ENCODE peak calls at places on chromosome 6, in seven cellular contexts. J is SK-N-SH, Y is GM23338, M is neural progenitor cell, T is OCI-LY7, D is HCT116, O is hepatocyte. G is an unnamed sample.

GRCh38 chr6:44263357-44264100 is 1.8 kb downstream of the NFKBIE start:
- DNase-seq in M (no peak), Y (peak), T (peak), J (no peak), O (peak), D (no peak), G (no peak)

GRCh38 chr6:170052991-170053821 is 237.7 kb downstream of the DLL1 start:
- DNase-seq in D (no peak), T (no peak), O (no peak), M (no peak), Y (no peak), J (no peak), G (no peak)

GRCh38 chr6:168247456-168248147 is 72.0 kb downstream of the DACT2 start:
- DNase-seq in Y (no peak), O (peak), D (no peak), M (no peak), T (no peak), J (peak), G (peak)

GRCh38 chr6:15413558-15414257 is 167.8 kb downstream of the JARID2 start:
- DNase-seq in J (no peak), D (no peak), M (no peak), T (no peak), O (no peak), Y (no peak), G (no peak)

GRCh38 chr6:27592481-27593199 is 119.7 kb upstream of the ZNF184 start:
- DNase-seq in D (no peak), Y (peak), J (no peak), O (peak), T (peak), M (peak), G (peak)

GRCh38 chr6:150617496-150618460 is 18.1 kb downstream of the PLEKHG1 start:
- DNase-seq in Y (no peak), J (no peak), D (no peak), M (peak), T (no peak), O (peak), G (no peak)

GRCh38 chr6:144710207-144710606 is 425.1 kb downstream of the UTRN start:
- DNase-seq in M (no peak), Y (no peak), J (no peak), D (no peak), O (no peak), T (no peak), G (peak)

GRCh38 chr6:134719850-134720249 is 230.1 kb downstream of the ALDH8A1 start:
- DNase-seq in Y (no peak), O (no peak), M (no peak), T (no peak), D (no peak), J (peak), G (no peak)

GRCh38 chr6:3314176-3314575 is 55.4 kb downstream of the PSMG4 start:
- DNase-seq in Y (no peak), T (no peak), J (no peak), D (no peak), M (no peak), O (no peak), G (no peak)

GRCh38 chr6:130326496-130326895 is 39.3 kb upstream of the TMEM200A start:
- DNase-seq in D (no peak), M (no peak), Y (no peak), J (no peak), O (no peak), T (no peak), G (no peak)

DNA sequence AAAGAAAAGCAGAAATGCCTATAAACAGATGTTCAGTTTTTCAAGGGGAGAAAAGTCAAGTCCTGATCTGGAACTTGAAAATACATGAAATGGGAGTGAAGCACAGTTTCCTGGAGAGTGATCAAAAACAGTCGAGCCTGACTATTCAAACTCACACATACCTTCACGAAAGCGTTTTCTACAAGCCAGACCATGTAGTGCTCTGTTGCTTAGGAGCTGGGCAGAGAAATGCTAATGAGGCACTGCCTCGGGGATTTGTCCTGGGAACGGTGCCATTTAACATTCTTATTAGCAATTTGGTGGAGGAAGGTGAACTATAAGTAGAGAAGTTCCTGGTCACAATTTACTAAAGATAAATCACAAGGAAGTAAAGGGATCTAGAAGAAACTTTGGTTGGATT is 5.9 kb downstream of the NHSL1 start:
- DNase-seq in Y (peak), O (peak), J (no peak), T (no peak), D (no peak), M (peak), G (peak)
- H3K4me2 ChIP-seq in Y (peak), O (peak), J (no peak), T (no peak), D (no peak), M (peak), G (peak)

GRCh38 chr6:31728767-31729514 is at the start of gene DDAH2:
- DNase-seq in O (peak), T (no peak), J (no peak), M (no peak), Y (no peak), D (no peak), G (no peak)

GRCh38 chr6:31729515-31729978 is 448 bp upstream of the DDAH2 start:
- DNase-seq in T (peak), J (peak), M (peak), Y (peak), D (peak), O (peak), G (peak)

GRCh38 chr6:31732029-31732428 is 2.9 kb upstream of the DDAH2 start:
- DNase-seq in D (no peak), J (no peak), M (no peak), Y (no peak), T (no peak), O (no peak), G (no peak)

GRCh38 chr6:31729979-31730630 is 1.0 kb upstream of the DDAH2 start:
- DNase-seq in M (peak), J (peak), T (peak), Y (peak), O (peak), D (peak), G (peak)

GRCh38 chr6:31730631-31731086 is 1.6 kb upstream of the DDAH2 start:
- DNase-seq in T (no peak), D (no peak), J (no peak), M (peak), Y (no peak), O (no peak), G (no peak)
- H2AFZ ChIP-seq in T (no peak), D (no peak), J (no peak), M (no peak), Y (no peak), O (no peak), G (no peak)

GRCh38 chr6:69231983-69232382 is 564.8 kb downstream of the LMBRD1 start:
- DNase-seq in T (no peak), M (no peak), O (no peak), Y (no peak), J (peak), D (no peak), G (no peak)

GRCh38 chr6:69233195-69233524 is 563.6 kb downstream of the LMBRD1 start:
- DNase-seq in D (no peak), O (no peak), M (peak), Y (peak), J (peak), T (no peak), G (no peak)

DNA sequence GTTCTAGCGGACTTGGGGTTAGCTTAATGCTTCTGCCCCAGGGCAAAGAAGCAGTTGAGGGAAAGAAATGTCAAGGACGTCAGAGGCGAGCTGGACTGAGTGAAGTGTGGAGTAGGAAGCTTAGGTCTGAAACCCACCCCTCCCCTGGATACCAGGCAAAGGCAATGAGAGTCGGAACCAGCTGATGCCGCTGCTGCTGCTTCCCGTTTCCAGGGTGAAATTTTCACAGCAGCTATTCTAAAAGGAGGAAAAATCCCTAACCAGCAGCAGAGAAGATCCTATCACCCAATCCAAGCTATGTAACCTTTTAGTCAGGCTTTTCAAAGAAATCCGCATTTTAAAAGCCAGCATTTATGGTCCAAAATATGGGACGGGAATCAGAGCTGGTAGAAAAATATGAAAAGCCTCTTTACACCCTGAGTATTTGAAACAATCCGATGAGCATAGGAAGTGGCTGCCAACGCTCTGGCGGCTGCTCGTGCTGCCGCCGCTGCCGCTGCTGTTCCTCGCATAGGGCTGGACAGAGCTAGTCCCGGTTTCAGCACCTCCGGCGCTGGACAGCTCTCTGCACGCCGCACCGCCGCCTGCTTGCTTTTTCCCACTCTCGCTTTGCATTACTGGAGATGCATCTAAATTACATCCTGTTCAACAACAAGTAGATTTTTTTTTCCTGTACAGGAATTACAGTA is 564.2 kb downstream of the LMBRD1 start:
- DNase-seq in D (no peak), O (peak), M (peak), Y (peak), T (peak), J (peak), G (peak)
- TF ChIP-seq EZH2phosphoT487 in D (no peak), O (no peak), M (no peak), Y (no peak), T (no peak), J (no peak), G (no peak)

DNA sequence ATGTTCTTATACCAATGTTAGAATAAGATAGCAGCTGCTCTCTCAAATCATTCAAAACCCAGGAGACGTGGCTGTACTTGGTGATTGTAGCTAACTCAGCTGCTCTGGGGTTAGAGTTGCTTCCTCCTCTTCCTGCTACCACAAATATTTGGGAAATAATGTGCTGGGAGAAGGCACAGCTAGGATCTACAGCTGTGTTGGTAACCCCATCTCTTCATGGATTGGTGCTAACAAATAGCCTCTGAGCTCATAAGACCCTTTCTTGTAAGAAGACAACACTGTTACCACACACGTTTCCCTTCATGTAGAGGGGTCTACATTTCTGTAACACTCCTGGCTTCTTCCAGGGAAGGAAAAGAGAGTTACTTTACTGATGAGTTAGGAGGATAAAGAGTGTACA is 911.0 kb upstream of the CITED2 start:
- DNase-seq in M (no peak), D (no peak), Y (no peak), O (no peak), T (no peak), J (no peak), G (no peak)
- H3K4me2 ChIP-seq in M (no peak), D (no peak), Y (no peak), O (no peak), T (no peak), J (no peak), G (no peak)

GRCh38 chr6:34657037-34657306 is 39.6 kb downstream of the ILRUN start:
- DNase-seq in J (no peak), D (no peak), Y (no peak), M (no peak), T (no peak), O (peak), G (peak)
- H2AFZ ChIP-seq in J (peak), D (no peak), Y (no peak), M (no peak), T (no peak), O (no peak), G (peak)